ENCODE peak calls at places on chromosomes 2 and 18, in seven cellular contexts. V, O, H, J, U, K and C are unnamed samples.

GRCh38 chr2:45273412-45274189 is 264.3 kb upstream of the SIX2 start:
- DNase-seq in V (no peak), O (no peak), H (no peak), J (no peak), U (no peak), K (no peak), C (no peak)

GRCh38 chr2:70104231-70105111 is 17.2 kb downstream of the PCBP1 start:
- DNase-seq in V (no peak), O (peak), H (no peak), J (no peak), U (peak), K (no peak), C (peak)

GRCh38 chr18:75244914-75245313 is 34.3 kb downstream of the TSHZ1 start:
- DNase-seq in V (no peak), O (no peak), H (no peak), J (no peak), U (no peak), K (no peak), C (no peak)

GRCh38 chr2:164014068-164014577 is 278.3 kb upstream of the FIGN start:
- DNase-seq in V (no peak), O (no peak), H (no peak), J (no peak), U (no peak), K (no peak), C (no peak)

GRCh38 chr18:59779979-59780378 is 82.8 kb upstream of the CCBE1 start:
- DNase-seq in V (peak), O (no peak), H (no peak), J (no peak), U (no peak), K (no peak), C (no peak)

GRCh38 chr18:74635202-74635969 is 37.7 kb downstream of the ZNF407 start:
- DNase-seq in V (no peak), O (no peak), H (no peak), J (no peak), U (no peak), K (no peak), C (no peak)

GRCh38 chr18:49101230-49101629 is 150.5 kb upstream of the SMAD7 start:
- DNase-seq in V (no peak), O (no peak), H (no peak), J (no peak), U (no peak), K (no peak), C (no peak)

GRCh38 chr2:37871453-37872191 is 53.5 kb upstream of the RMDN2 start:
- DNase-seq in V (no peak), O (no peak), H (no peak), J (no peak), U (no peak), K (no peak), C (no peak)

GRCh38 chr2:182667321-182667695 is 48.7 kb upstream of the DNAJC10 start:
- DNase-seq in V (no peak), O (no peak), H (no peak), J (no peak), U (no peak), K (no peak), C (no peak)

GRCh38 chr2:184646177-184646576 is 47.8 kb downstream of the ZNF804A start:
- DNase-seq in V (peak), O (no peak), H (no peak), J (no peak), U (no peak), K (no peak), C (no peak)

GRCh38 chr18:48803951-48804855 is 146.6 kb downstream of the SMAD7 start:
- DNase-seq in V (no peak), O (peak), H (peak), J (no peak), U (no peak), K (no peak), C (no peak)

GRCh38 chr2:204027105-204027504 is 90.5 kb downstream of the ICOS start:
- DNase-seq in V (no peak), O (no peak), H (no peak), J (no peak), U (no peak), K (no peak), C (no peak)

GRCh38 chr2:234133004-234133403 is 82.5 kb downstream of the SPP2 start:
- DNase-seq in V (no peak), O (no peak), H (no peak), J (no peak), U (no peak), K (no peak), C (no peak)

GRCh38 chr2:111057045-111057444 is 63.7 kb upstream of the BCL2L11 start:
- DNase-seq in V (no peak), O (no peak), H (no peak), J (no peak), U (no peak), K (no peak), C (no peak)

GRCh38 chr2:7703523-7704144 is 786.4 kb downstream of the RNF144A start:
- DNase-seq in V (no peak), O (no peak), H (no peak), J (no peak), U (no peak), K (no peak), C (no peak)

GRCh38 chr2:2103320-2103719 is 227.8 kb downstream of the MYT1L start:
- DNase-seq in V (no peak), O (no peak), H (no peak), J (no peak), U (no peak), K (no peak), C (no peak)

GRCh38 chr2:189348369-189348768 is 92.9 kb upstream of the WDR75 start:
- DNase-seq in V (no peak), O (no peak), H (no peak), J (no peak), U (no peak), K (no peak), C (no peak)

GRCh38 chr18:55272510-55273243 is 313.4 kb upstream of the CCDC68 start:
- DNase-seq in V (no peak), O (no peak), H (no peak), J (no peak), U (no peak), K (no peak), C (no peak)

GRCh38 chr18:68234676-68235075 is 480.2 kb downstream of the TMX3 start:
- DNase-seq in V (no peak), O (no peak), H (no peak), J (no peak), U (no peak), K (no peak), C (no peak)

GRCh38 chr2:148058641-148059040 is 37.8 kb downstream of the MBD5 start:
- DNase-seq in V (no peak), O (no peak), H (no peak), J (no peak), U (no peak), K (no peak), C (no peak)

GRCh38 chr2:72089537-72089936 is 58.1 kb downstream of the CYP26B1 start:
- DNase-seq in V (no peak), O (no peak), H (peak), J (no peak), U (no peak), K (no peak), C (no peak)

GRCh38 chr2:216066255-216066654 is 15.4 kb downstream of the PECR start:
- DNase-seq in V (no peak), O (no peak), H (no peak), J (no peak), U (no peak), K (no peak), C (no peak)

GRCh38 chr18:14089781-14090180 is 42.5 kb downstream of the ZNF519 start:
- DNase-seq in V (peak), O (no peak), H (no peak), J (no peak), U (no peak), K (no peak), C (no peak)

GRCh38 chr18:3255611-3256165 is 6.2 kb upstream of the MYL12B start:
- DNase-seq in V (no peak), O (no peak), H (no peak), J (no peak), U (no peak), K (no peak), C (no peak)

GRCh38 chr2:70685771-70686171 is 82.2 kb downstream of the ADD2 start:
- DNase-seq in V (no peak), O (no peak), H (peak), J (no peak), U (peak), K (no peak), C (no peak)

GRCh38 chr2:20452551-20452950 is 5.7 kb downstream of the RHOB start:
- DNase-seq in V (no peak), O (peak), H (peak), J (no peak), U (no peak), K (no peak), C (no peak)

GRCh38 chr2:27708257-27708654 is 44.6 kb downstream of the SLC4A1AP start:
- DNase-seq in V (no peak), O (no peak), H (no peak), J (no peak), U (no peak), K (no peak), C (no peak)

GRCh38 chr2:27704342-27704876 is 40.7 kb downstream of the SLC4A1AP start:
- DNase-seq in V (no peak), O (no peak), H (no peak), J (no peak), U (no peak), K (no peak), C (no peak)

GRCh38 chr2:27707462-27708256 is 44.0 kb downstream of the SLC4A1AP start:
- DNase-seq in V (no peak), O (peak), H (no peak), J (no peak), U (no peak), K (no peak), C (no peak)

GRCh38 chr2:27703638-27704341 is 40.1 kb downstream of the SLC4A1AP start:
- DNase-seq in V (no peak), O (peak), H (peak), J (peak), U (peak), K (no peak), C (peak)

DNA sequence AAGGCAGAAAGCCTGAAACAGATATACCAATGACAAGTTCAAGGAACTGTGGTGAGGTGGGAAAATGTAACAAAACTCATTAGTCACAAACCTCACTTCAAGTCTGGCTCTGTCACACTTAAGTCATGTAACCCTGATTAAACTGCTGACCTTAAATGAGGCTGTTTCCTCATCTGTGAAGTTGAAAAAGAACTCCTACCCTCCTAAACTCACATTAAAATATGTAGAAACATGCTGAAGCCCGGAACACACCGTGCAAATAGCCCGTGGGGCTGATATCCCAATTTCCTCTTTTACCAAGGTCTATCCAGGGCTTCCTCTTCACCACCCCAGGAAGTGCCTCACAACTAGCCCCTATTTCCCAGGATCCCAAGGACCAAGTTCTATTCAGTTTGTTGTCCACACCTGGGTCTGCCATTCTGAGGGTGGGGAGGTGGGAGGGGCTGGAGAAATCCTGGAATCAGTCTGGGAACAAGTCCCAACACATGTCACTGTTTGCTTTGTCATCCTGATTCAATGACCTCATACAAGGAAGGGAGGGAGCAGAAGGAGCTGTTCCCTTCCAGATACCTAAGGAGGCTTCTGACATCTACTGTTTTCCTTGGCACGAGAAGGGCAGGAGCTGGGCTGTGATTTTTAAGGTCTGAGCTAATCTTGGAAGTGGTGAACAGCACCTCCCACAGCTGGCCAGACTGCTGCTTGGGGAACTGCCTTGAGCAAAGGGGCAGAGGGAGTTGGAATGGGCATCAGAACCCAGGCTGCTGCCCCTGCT is 42.3 kb downstream of the SLC4A1AP start:
- DNase-seq in V (peak), O (peak), H (no peak), J (no peak), U (peak), K (no peak), C (peak)
- TF ChIP-seq POLR2A in V (no peak), O (no peak), H (no peak), J (no peak), U (no peak), K (no peak), C (no peak)

GRCh38 chr2:65231892-65232477 is 4.4 kb downstream of the ACTR2 start:
- DNase-seq in V (no peak), O (no peak), H (no peak), J (no peak), U (peak), K (no peak), C (no peak)

GRCh38 chr2:65227035-65227470 is 578 bp upstream of the ACTR2 start:
- DNase-seq in V (no peak), O (no peak), H (no peak), J (no peak), U (peak), K (no peak), C (no peak)

GRCh38 chr2:65231121-65231520 is 3.5 kb downstream of the ACTR2 start:
- DNase-seq in V (peak), O (no peak), H (no peak), J (no peak), U (no peak), K (no peak), C (no peak)

GRCh38 chr2:65228249-65228750 is 669 bp downstream of the ACTR2 start:
- DNase-seq in V (no peak), O (no peak), H (no peak), J (peak), U (no peak), K (no peak), C (no peak)

DNA sequence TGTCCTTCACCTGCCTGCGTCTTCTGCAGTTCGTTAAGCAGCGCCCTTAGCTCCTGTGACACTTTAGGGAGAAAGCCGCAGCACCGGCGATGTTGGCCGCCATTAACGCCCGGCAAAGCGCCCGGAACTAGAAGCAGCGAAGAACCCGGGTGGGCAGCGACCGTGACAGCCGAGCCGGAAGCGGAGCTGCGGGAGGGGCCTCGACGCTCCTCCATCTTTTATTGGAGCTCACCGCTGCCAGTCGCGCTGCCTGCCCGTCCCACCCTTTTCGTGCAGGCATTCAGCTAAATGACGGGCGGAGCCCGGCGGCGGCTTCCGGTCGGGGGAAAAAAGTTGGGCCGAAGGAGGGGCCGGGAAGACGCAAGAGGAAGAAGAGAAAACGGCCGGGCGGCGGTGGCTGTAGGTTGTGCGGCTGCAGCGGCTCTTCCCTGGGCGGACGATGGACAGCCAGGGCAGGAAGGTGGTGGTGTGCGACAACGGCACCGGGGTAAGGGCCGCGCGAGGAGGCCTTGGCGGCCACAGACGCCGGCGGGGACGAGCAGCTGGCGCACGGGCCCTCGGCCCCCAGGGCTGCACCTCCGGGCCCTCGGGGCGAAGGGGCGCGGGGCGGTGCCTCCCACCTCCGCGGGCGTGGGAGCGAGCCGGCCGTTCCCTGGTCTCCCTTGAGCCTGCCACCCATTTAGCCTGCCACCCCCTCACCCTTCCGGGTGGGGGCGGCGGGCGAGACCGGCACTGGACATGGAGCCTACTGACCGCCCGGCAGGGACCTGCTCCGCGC is at the start of gene ACTR2:
- DNase-seq in V (peak), O (peak), H (peak), J (peak), U (peak), K (peak), C (peak)
- TF ChIP-seq POLR2A in V (peak), O (peak), H (peak), J (peak), U (peak), K (peak), C (peak)

DNA sequence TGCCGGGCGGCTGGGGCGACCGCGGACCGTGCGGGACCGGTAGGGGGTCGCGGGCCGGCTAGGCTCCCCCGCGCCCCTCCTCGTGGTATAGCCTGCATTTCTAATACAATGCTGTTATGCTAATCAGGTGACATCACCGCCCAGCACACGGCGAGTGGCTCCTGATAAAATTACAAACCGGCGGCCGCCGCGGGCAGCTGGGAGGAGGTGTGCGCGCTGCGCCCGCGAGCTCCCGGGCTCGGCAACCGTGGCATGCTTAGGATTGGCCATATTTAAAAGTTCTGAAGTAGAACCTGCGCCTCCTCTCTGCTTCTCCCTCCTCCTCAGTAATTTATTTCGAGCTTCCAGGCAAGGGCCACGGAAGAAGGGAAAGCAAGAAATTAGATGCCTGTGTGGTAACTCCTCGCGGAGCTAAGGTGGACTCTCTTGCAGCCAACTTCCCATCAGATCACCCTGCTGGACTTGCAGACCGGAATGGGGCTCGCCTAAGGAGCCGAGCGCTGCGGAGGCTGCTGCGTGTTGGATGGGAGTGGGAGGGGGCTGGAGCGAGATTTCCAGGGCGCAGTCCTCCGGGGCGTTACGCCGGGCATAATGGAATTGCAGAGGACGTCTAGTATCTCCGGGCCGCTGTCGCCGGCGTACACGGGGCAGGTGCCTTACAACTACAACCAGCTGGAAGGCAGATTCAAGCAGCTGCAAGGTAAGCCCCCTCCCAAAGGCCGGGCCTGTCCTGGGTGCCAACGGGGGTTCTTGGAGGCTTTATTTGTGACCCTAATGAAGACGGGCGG is 102.3 kb downstream of the SPTBN1 start:
- DNase-seq in V (no peak), O (peak), H (peak), J (no peak), U (peak), K (no peak), C (peak)
- TF ChIP-seq POLR2A in V (no peak), O (no peak), H (peak), J (peak), U (peak), K (peak), C (no peak)

GRCh38 chr18:864872-865273 is 39.8 kb upstream of the ADCYAP1 start:
- DNase-seq in V (peak), O (peak), H (peak), J (no peak), U (peak), K (no peak), C (peak)
- TF ChIP-seq POLR2A in V (no peak), O (no peak), H (no peak), J (no peak), U (no peak), K (no peak), C (no peak)

DNA sequence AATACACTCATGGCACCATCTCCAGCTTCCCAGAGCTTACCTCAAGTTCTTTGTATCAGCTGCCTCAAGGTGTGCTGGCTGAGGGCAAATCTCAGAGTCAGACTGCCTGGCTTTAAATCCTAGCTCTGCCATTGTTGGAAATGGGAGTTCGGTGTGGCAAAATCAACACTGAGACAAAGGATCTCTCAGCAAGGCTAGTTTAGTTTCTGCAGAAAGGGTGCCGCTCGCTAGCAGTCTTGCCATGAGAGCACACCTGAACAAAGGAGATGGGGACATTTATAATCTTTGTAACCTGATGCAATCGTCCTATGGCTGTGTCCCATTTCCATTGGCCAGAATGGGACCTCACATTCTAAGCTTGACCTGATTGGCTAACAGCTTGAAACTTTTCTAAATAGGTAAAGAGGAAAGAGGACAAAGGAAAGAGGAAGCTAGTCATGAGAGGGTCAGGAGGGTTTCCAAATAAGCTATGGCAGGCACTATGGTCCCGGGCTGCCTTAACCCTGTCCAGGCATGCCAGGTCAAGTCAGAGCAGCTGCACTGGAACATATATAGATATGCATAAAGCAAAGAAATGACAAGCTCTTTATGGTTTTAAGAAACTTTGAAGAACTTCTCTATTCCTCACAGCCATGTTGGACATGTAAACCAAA is 4.3 kb upstream of the UBE2F start:
- DNase-seq in V (no peak), O (no peak), H (no peak), J (no peak), U (no peak), K (no peak), C (no peak)
- TF ChIP-seq POLR2A in V (no peak), O (no peak), H (no peak), J (no peak), U (no peak), K (no peak), C (no peak)

GRCh38 chr2:55862673-55863390 is 60.8 kb downstream of the EFEMP1 start:
- DNase-seq in V (peak), O (no peak), H (no peak), J (no peak), U (no peak), K (no peak), C (no peak)
- TF ChIP-seq POLR2A in V (no peak), O (no peak), H (no peak), J (no peak), U (no peak), K (no peak), C (no peak)

GRCh38 chr2:82641781-82642180 is 1817.3 kb downstream of the SUCLG1 start:
- DNase-seq in V (no peak), O (no peak), H (no peak), J (no peak), U (no peak), K (no peak), C (no peak)
- TF ChIP-seq POLR2A in V (no peak), O (no peak), H (no peak), J (no peak), U (no peak), K (no peak), C (no peak)